ENCODE peak calls at places on chromosomes 4 and X, in five cellular contexts. One of them, this sample, is unnamed. For H3K27me3, the result is how much of the 10 kb centered on the place peaks cover.

GRCh38 chrX:9847071-9847470 is 60.8 kb downstream of the SHROOM2 start:
- DNase-seq in left ventricle myocardium inferior: no peak
- DNase-seq in tibial nerve: no peak
- DNase-seq in ovary: no peak
- DNase-seq in IMR-90: peak
- DNase-seq in this sample: no peak

GRCh38 chrX:35919536-35920309 is at the start of gene CFAP47:
- DNase-seq in left ventricle myocardium inferior: no peak
- DNase-seq in tibial nerve: no peak
- DNase-seq in ovary: no peak
- DNase-seq in IMR-90: no peak
- DNase-seq in this sample: no peak

GRCh38 chrX:11273544-11273943 is 19.7 kb upstream of the AMELX start:
- DNase-seq in left ventricle myocardium inferior: no peak
- DNase-seq in tibial nerve: no peak
- DNase-seq in ovary: no peak
- DNase-seq in IMR-90: peak
- DNase-seq in this sample: no peak

GRCh38 chr4:20370284-20370683 is 118.6 kb downstream of the SLIT2 start:
- DNase-seq in left ventricle myocardium inferior: no peak
- DNase-seq in tibial nerve: no peak
- DNase-seq in ovary: no peak
- DNase-seq in IMR-90: peak
- DNase-seq in this sample: no peak

GRCh38 chr4:62119195-62119594 is 919.1 kb downstream of the ADGRL3 start:
- DNase-seq in left ventricle myocardium inferior: no peak
- DNase-seq in tibial nerve: no peak
- DNase-seq in ovary: no peak
- DNase-seq in IMR-90: no peak
- DNase-seq in this sample: no peak

GRCh38 chr4:10005632-10006031 is 15.7 kb downstream of the SLC2A9 start:
- DNase-seq in left ventricle myocardium inferior: no peak
- DNase-seq in tibial nerve: no peak
- DNase-seq in ovary: no peak
- DNase-seq in IMR-90: no peak
- DNase-seq in this sample: no peak

GRCh38 chrX:21757960-21758359 is at the start of gene SMPX:
- DNase-seq in left ventricle myocardium inferior: peak
- DNase-seq in tibial nerve: no peak
- DNase-seq in ovary: no peak
- DNase-seq in IMR-90: no peak
- DNase-seq in this sample: no peak

GRCh38 chr4:126888968-126889367 is 743.8 kb upstream of the INTU start:
- DNase-seq in left ventricle myocardium inferior: no peak
- DNase-seq in tibial nerve: no peak
- DNase-seq in ovary: no peak
- DNase-seq in IMR-90: peak
- DNase-seq in this sample: no peak

GRCh38 chr4:184310881-184311709 is 93.4 kb upstream of the ENPP6 start:
- DNase-seq in left ventricle myocardium inferior: peak
- DNase-seq in tibial nerve: peak
- DNase-seq in ovary: no peak
- DNase-seq in IMR-90: no peak
- DNase-seq in this sample: no peak

GRCh38 chrX:50106051-50106450 is 94.8 kb downstream of the AKAP4 start:
- DNase-seq in left ventricle myocardium inferior: no peak
- DNase-seq in tibial nerve: no peak
- DNase-seq in ovary: no peak
- DNase-seq in IMR-90: no peak
- DNase-seq in this sample: no peak

GRCh38 chr4:94472056-94472826 is 20.5 kb downstream of the PDLIM5 start:
- DNase-seq in left ventricle myocardium inferior: no peak
- DNase-seq in tibial nerve: no peak
- DNase-seq in ovary: no peak
- DNase-seq in IMR-90: peak
- DNase-seq in this sample: no peak

GRCh38 chrX:24207826-24208225 is 58.3 kb downstream of the ZFX start:
- DNase-seq in left ventricle myocardium inferior: no peak
- DNase-seq in tibial nerve: no peak
- DNase-seq in ovary: no peak
- DNase-seq in IMR-90: peak
- DNase-seq in this sample: no peak

GRCh38 chrX:15525664-15526416 is 25.2 kb downstream of the BMX start:
- DNase-seq in left ventricle myocardium inferior: no peak
- DNase-seq in tibial nerve: no peak
- DNase-seq in ovary: no peak
- DNase-seq in IMR-90: no peak
- DNase-seq in this sample: no peak

GRCh38 chrX:81957318-81957717 is 755.4 kb downstream of the SH3BGRL start:
- DNase-seq in left ventricle myocardium inferior: no peak
- DNase-seq in tibial nerve: no peak
- DNase-seq in ovary: no peak
- DNase-seq in IMR-90: no peak
- DNase-seq in this sample: no peak

GRCh38 chr4:54091637-54092404 is 8.1 kb upstream of the GSX2 start:
- DNase-seq in left ventricle myocardium inferior: peak
- DNase-seq in tibial nerve: peak
- DNase-seq in ovary: peak
- DNase-seq in IMR-90: peak
- DNase-seq in this sample: peak

GRCh38 chrX:124263743-124264142 is 68.7 kb upstream of the TEX13D start:
- DNase-seq in left ventricle myocardium inferior: no peak
- DNase-seq in tibial nerve: no peak
- DNase-seq in ovary: no peak
- DNase-seq in IMR-90: no peak
- DNase-seq in this sample: no peak

GRCh38 chr4:155769092-155769491 is 10.3 kb downstream of the GUCY1B1 start:
- DNase-seq in left ventricle myocardium inferior: no peak
- DNase-seq in tibial nerve: no peak
- DNase-seq in ovary: no peak
- DNase-seq in IMR-90: peak
- DNase-seq in this sample: no peak

GRCh38 chrX:87580862-87581261 is 63.3 kb downstream of the KLHL4 start:
- DNase-seq in left ventricle myocardium inferior: no peak
- DNase-seq in tibial nerve: no peak
- DNase-seq in ovary: no peak
- DNase-seq in IMR-90: no peak
- DNase-seq in this sample: no peak

GRCh38 chr4:40205259-40206198 is 8.7 kb downstream of the RHOH start:
- DNase-seq in left ventricle myocardium inferior: no peak
- DNase-seq in tibial nerve: no peak
- DNase-seq in ovary: no peak
- DNase-seq in IMR-90: no peak
- DNase-seq in this sample: no peak

GRCh38 chr4:22492987-22493386 is 22.9 kb downstream of the ADGRA3 start:
- DNase-seq in left ventricle myocardium inferior: no peak
- DNase-seq in tibial nerve: no peak
- DNase-seq in ovary: no peak
- DNase-seq in IMR-90: no peak
- DNase-seq in this sample: no peak

GRCh38 chr4:159070742-159071141 is 32.1 kb upstream of the RAPGEF2 start:
- DNase-seq in left ventricle myocardium inferior: no peak
- DNase-seq in tibial nerve: peak
- DNase-seq in ovary: no peak
- DNase-seq in IMR-90: peak
- DNase-seq in this sample: no peak

GRCh38 chr4:158818595-158818994 is 49.8 kb downstream of the FNIP2 start:
- DNase-seq in left ventricle myocardium inferior: no peak
- DNase-seq in tibial nerve: no peak
- DNase-seq in ovary: no peak
- DNase-seq in IMR-90: no peak
- DNase-seq in this sample: no peak

GRCh38 chr4:100525689-100526088 is 7.9 kb upstream of the EMCN start:
- DNase-seq in left ventricle myocardium inferior: no peak
- DNase-seq in tibial nerve: no peak
- DNase-seq in ovary: no peak
- DNase-seq in IMR-90: no peak
- DNase-seq in this sample: no peak

GRCh38 chrX:51931761-51932160 is 38.3 kb downstream of the MAGED1 start:
- DNase-seq in left ventricle myocardium inferior: no peak
- DNase-seq in tibial nerve: peak
- DNase-seq in ovary: no peak
- DNase-seq in IMR-90: no peak
- DNase-seq in this sample: no peak

GRCh38 chr4:100986360-100986868 is 360.9 kb downstream of the PPP3CA start:
- DNase-seq in left ventricle myocardium inferior: no peak
- DNase-seq in tibial nerve: no peak
- DNase-seq in ovary: no peak
- DNase-seq in IMR-90: no peak
- DNase-seq in this sample: no peak

GRCh38 chr4:110245567-110245966 is 47.2 kb upstream of the ELOVL6 start:
- DNase-seq in left ventricle myocardium inferior: no peak
- DNase-seq in tibial nerve: no peak
- DNase-seq in ovary: no peak
- DNase-seq in IMR-90: peak
- DNase-seq in this sample: no peak

GRCh38 chrX:18886344-18887161 is 97.4 kb downstream of the PHKA2 start:
- DNase-seq in left ventricle myocardium inferior: peak
- DNase-seq in tibial nerve: peak
- DNase-seq in ovary: peak
- DNase-seq in IMR-90: peak
- DNase-seq in this sample: peak
- H3K27me3 ChIP-seq in left ventricle myocardium inferior: under half
- H3K27me3 ChIP-seq in tibial nerve: under half
- H3K27me3 ChIP-seq in ovary: under half
- H3K27me3 ChIP-seq in IMR-90: under half
- H3K27me3 ChIP-seq in this sample: under half

GRCh38 chr4:181301735-181302380 is 941.3 kb upstream of the TENM3 start:
- DNase-seq in left ventricle myocardium inferior: peak
- DNase-seq in tibial nerve: no peak
- DNase-seq in ovary: no peak
- DNase-seq in IMR-90: peak
- DNase-seq in this sample: no peak
- TF ChIP-seq CTCF in left ventricle myocardium inferior: peak
- TF ChIP-seq CTCF in tibial nerve: no peak
- TF ChIP-seq CTCF in ovary: no peak
- TF ChIP-seq CTCF in IMR-90: peak
- TF ChIP-seq CTCF in this sample: no peak

DNA sequence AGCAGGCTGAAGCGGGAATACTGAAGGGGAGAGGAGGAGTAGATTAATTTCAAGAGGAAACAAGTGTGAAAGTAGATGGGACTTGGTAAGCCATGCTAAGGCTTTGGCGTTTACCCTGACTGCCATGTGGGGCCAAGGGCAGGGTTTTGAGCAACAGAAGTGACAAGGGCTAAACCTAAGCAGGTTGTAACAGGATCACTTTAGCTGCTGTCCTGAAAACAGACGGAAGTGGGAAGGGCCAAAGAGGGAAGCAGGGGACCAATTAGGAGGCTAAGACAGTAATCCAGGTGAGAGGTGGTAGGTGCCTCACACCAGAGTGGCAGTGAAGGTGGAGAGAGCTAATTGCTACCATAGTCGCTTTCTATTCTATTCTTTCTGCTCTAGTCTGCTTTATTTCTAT is 166.5 kb downstream of the PJA1 start:
- DNase-seq in left ventricle myocardium inferior: no peak
- DNase-seq in tibial nerve: no peak
- DNase-seq in ovary: no peak
- DNase-seq in IMR-90: no peak
- DNase-seq in this sample: no peak
- H3K27me3 ChIP-seq in left ventricle myocardium inferior: under half
- H3K27me3 ChIP-seq in tibial nerve: under half
- H3K27me3 ChIP-seq in ovary: under half
- H3K27me3 ChIP-seq in IMR-90: under half
- H3K27me3 ChIP-seq in this sample: under half

DNA sequence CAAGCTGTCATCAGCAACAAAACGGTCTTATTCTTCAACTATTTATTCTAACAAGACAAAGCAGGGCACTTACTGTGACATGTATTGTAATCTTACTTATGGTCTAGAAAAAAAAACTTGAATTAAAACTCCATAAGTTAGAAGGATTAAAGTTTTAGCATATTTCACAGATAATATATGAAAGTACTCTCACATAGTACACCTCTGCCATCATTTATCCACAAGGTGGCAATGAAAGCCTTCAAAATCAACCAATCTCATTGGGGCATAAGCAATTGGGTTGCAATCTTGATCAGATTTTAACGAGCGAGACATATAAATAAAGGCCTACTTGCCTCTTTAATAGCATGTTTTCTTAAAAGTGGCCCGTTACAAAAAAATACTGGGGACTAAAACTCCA is 1382.9 kb downstream of the FAM133A start:
- DNase-seq in left ventricle myocardium inferior: no peak
- DNase-seq in tibial nerve: no peak
- DNase-seq in ovary: no peak
- DNase-seq in IMR-90: peak
- DNase-seq in this sample: no peak
- TF ChIP-seq CTCF in left ventricle myocardium inferior: no peak
- TF ChIP-seq CTCF in tibial nerve: no peak
- TF ChIP-seq CTCF in ovary: no peak
- TF ChIP-seq CTCF in IMR-90: peak
- TF ChIP-seq CTCF in this sample: no peak

GRCh38 chrX:118976599-118977340 is 2.4 kb downstream of the LONRF3 start:
- DNase-seq in left ventricle myocardium inferior: peak
- DNase-seq in tibial nerve: no peak
- DNase-seq in ovary: peak
- DNase-seq in IMR-90: no peak
- DNase-seq in this sample: peak
- H3K27me3 ChIP-seq in left ventricle myocardium inferior: under half
- H3K27me3 ChIP-seq in tibial nerve: under half
- H3K27me3 ChIP-seq in ovary: under half
- H3K27me3 ChIP-seq in IMR-90: half or more
- H3K27me3 ChIP-seq in this sample: under half